ENCODE peak calls at places on chromosomes 13 and 19, in ten cellular contexts. One of them, this sample, is unnamed.

GRCh38 chr19:42528354-42529247 is at the start of gene CEACAM1:
- DNase-seq in CD4-positive, alpha-beta T cell: peak; percentile 53
- DNase-seq in K562: no peak
- DNase-seq in GM23338: no peak
- DNase-seq in IMR-90: no peak
- DNase-seq in heart right ventricle: peak; percentile 51
- DNase-seq in Peyer's patch: peak; percentile 81
- DNase-seq in iPS DF 6.9: no peak
- DNase-seq in fibroblast of lung: no peak
- DNase-seq in tibial nerve: no peak
- DNase-seq in this sample: peak; percentile 24

GRCh38 chr13:28805193-28805819 is 14.8 kb upstream of the MTUS2 start:
- DNase-seq in CD4-positive, alpha-beta T cell: no peak
- DNase-seq in K562: peak; percentile 21
- DNase-seq in GM23338: peak; percentile 83
- DNase-seq in IMR-90: no peak
- DNase-seq in heart right ventricle: peak; percentile 11
- DNase-seq in Peyer's patch: no peak
- DNase-seq in iPS DF 6.9: no peak
- DNase-seq in fibroblast of lung: no peak
- DNase-seq in tibial nerve: no peak
- DNase-seq in this sample: no peak

GRCh38 chr19:36215276-36216171 is 618 bp downstream of the ZNF146 start:
- DNase-seq in CD4-positive, alpha-beta T cell: no peak
- DNase-seq in K562: no peak
- DNase-seq in GM23338: peak; percentile 51
- DNase-seq in IMR-90: peak; percentile 62
- DNase-seq in heart right ventricle: no peak
- DNase-seq in Peyer's patch: peak; percentile 24
- DNase-seq in iPS DF 6.9: no peak
- DNase-seq in fibroblast of lung: peak; percentile 60
- DNase-seq in tibial nerve: no peak
- DNase-seq in this sample: no peak

GRCh38 chr19:39237200-39238184 is 7.3 kb downstream of the IFNL3 start:
- DNase-seq in CD4-positive, alpha-beta T cell: peak; percentile 39
- DNase-seq in K562: peak; percentile 73
- DNase-seq in GM23338: peak; percentile 39
- DNase-seq in IMR-90: no peak
- DNase-seq in heart right ventricle: no peak
- DNase-seq in Peyer's patch: peak; percentile 70
- DNase-seq in iPS DF 6.9: no peak
- DNase-seq in fibroblast of lung: no peak
- DNase-seq in tibial nerve: no peak
- DNase-seq in this sample: no peak

GRCh38 chr13:109743706-109744453 is 42.5 kb downstream of the IRS2 start:
- DNase-seq in CD4-positive, alpha-beta T cell: no peak
- DNase-seq in K562: no peak
- DNase-seq in GM23338: no peak
- DNase-seq in IMR-90: peak; percentile 78
- DNase-seq in heart right ventricle: no peak
- DNase-seq in Peyer's patch: no peak
- DNase-seq in iPS DF 6.9: no peak
- DNase-seq in fibroblast of lung: peak; percentile 66
- DNase-seq in tibial nerve: no peak
- DNase-seq in this sample: peak; percentile 81

GRCh38 chr19:29677001-29677781 is 11.9 kb downstream of the PLEKHF1 start:
- DNase-seq in CD4-positive, alpha-beta T cell: no peak
- DNase-seq in K562: no peak
- DNase-seq in GM23338: peak; percentile 47
- DNase-seq in IMR-90: no peak
- DNase-seq in heart right ventricle: no peak
- DNase-seq in Peyer's patch: no peak
- DNase-seq in iPS DF 6.9: no peak
- DNase-seq in fibroblast of lung: no peak
- DNase-seq in tibial nerve: no peak
- DNase-seq in this sample: no peak

GRCh38 chr13:36887758-36888521 is 32.1 kb downstream of the SMAD9 start:
- DNase-seq in CD4-positive, alpha-beta T cell: no peak
- DNase-seq in K562: no peak
- DNase-seq in GM23338: peak; percentile 31
- DNase-seq in IMR-90: no peak
- DNase-seq in heart right ventricle: no peak
- DNase-seq in Peyer's patch: no peak
- DNase-seq in iPS DF 6.9: no peak
- DNase-seq in fibroblast of lung: no peak
- DNase-seq in tibial nerve: no peak
- DNase-seq in this sample: no peak

GRCh38 chr13:78786399-78786879 is 127.5 kb upstream of the OBI1 start:
- DNase-seq in CD4-positive, alpha-beta T cell: no peak
- DNase-seq in K562: no peak
- DNase-seq in GM23338: no peak
- DNase-seq in IMR-90: no peak
- DNase-seq in heart right ventricle: no peak
- DNase-seq in Peyer's patch: no peak
- DNase-seq in iPS DF 6.9: no peak
- DNase-seq in fibroblast of lung: no peak
- DNase-seq in tibial nerve: no peak
- DNase-seq in this sample: no peak

GRCh38 chr19:39349326-39349725 is 7.1 kb downstream of the SAMD4B start:
- DNase-seq in CD4-positive, alpha-beta T cell: no peak
- DNase-seq in K562: no peak
- DNase-seq in GM23338: no peak
- DNase-seq in IMR-90: no peak
- DNase-seq in heart right ventricle: no peak
- DNase-seq in Peyer's patch: no peak
- DNase-seq in iPS DF 6.9: no peak
- DNase-seq in fibroblast of lung: no peak
- DNase-seq in tibial nerve: no peak
- DNase-seq in this sample: no peak

DNA sequence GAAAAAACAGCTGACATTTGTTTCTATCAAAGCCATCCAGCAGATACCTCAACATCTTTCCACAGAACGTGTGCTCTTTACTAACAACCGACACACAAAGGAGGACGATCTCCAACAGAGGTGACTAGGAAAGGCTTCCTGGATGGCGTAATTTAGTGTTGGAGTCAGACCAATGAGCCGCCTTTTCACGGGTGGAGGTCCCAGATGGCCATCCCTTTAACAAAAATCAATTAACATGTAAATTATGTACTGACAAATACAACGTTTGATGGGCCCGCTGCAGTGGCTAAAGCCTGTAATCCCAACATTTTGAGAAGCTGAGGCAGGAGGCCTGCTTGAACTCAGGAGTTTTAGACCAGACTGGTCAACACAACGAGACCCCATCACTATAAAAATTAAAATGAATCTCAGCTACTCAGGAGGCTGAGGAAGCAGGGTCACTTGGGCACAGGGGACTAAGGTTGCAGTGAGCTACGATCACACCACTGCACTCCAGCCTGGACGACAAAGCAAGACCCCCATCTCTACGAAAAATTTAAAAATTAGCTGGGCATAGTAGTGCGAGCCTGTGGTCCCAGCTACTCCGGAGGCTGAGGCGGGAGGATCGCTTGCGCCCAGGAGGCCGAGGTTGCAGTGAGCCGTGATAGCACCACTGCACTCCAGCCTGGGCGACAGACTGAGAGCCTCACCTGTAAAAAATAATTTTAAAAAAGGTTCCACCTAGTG is 1.2 kb upstream of the DPY19L3 start:
- DNase-seq in CD4-positive, alpha-beta T cell: no peak
- DNase-seq in K562: no peak
- DNase-seq in GM23338: peak; percentile 57
- DNase-seq in IMR-90: no peak
- DNase-seq in heart right ventricle: no peak
- DNase-seq in Peyer's patch: no peak
- DNase-seq in iPS DF 6.9: no peak
- DNase-seq in fibroblast of lung: no peak
- DNase-seq in tibial nerve: no peak
- DNase-seq in this sample: no peak
- H3K27ac ChIP-seq in CD4-positive, alpha-beta T cell: no peak overlapping the region
- H3K27ac ChIP-seq in K562: peak overlapping the region; percentile 96
- H3K27ac ChIP-seq in GM23338: peak overlapping the region; percentile 98
- H3K27ac ChIP-seq in IMR-90: peak overlapping the region; percentile 96
- H3K27ac ChIP-seq in heart right ventricle: peak overlapping the region; percentile 96
- H3K27ac ChIP-seq in Peyer's patch: peak overlapping the region; percentile 98
- H3K27ac ChIP-seq in iPS DF 6.9: no peak overlapping the region
- H3K27ac ChIP-seq in fibroblast of lung: peak overlapping the region; percentile 96
- H3K27ac ChIP-seq in tibial nerve: peak overlapping the region; percentile 99
- H3K27ac ChIP-seq in this sample: peak overlapping the region; percentile 87

GRCh38 chr19:35179830-35180229 is 25.3 kb downstream of the FXYD5 start:
- DNase-seq in CD4-positive, alpha-beta T cell: no peak
- DNase-seq in K562: no peak
- DNase-seq in GM23338: no peak
- DNase-seq in IMR-90: no peak
- DNase-seq in heart right ventricle: no peak
- DNase-seq in Peyer's patch: no peak
- DNase-seq in iPS DF 6.9: no peak
- DNase-seq in fibroblast of lung: no peak
- DNase-seq in tibial nerve: no peak
- DNase-seq in this sample: no peak

GRCh38 chr19:35178701-35179100 is 24.2 kb downstream of the FXYD5 start:
- DNase-seq in CD4-positive, alpha-beta T cell: no peak
- DNase-seq in K562: no peak
- DNase-seq in GM23338: no peak
- DNase-seq in IMR-90: no peak
- DNase-seq in heart right ventricle: no peak
- DNase-seq in Peyer's patch: no peak
- DNase-seq in iPS DF 6.9: no peak
- DNase-seq in fibroblast of lung: no peak
- DNase-seq in tibial nerve: peak; percentile 31
- DNase-seq in this sample: no peak

GRCh38 chr19:35177377-35178274 is 23.1 kb downstream of the FXYD5 start:
- DNase-seq in CD4-positive, alpha-beta T cell: no peak
- DNase-seq in K562: no peak
- DNase-seq in GM23338: no peak
- DNase-seq in IMR-90: no peak
- DNase-seq in heart right ventricle: no peak
- DNase-seq in Peyer's patch: no peak
- DNase-seq in iPS DF 6.9: no peak
- DNase-seq in fibroblast of lung: no peak
- DNase-seq in tibial nerve: no peak
- DNase-seq in this sample: no peak

GRCh38 chr19:35174226-35174625 is 19.7 kb downstream of the FXYD5 start:
- DNase-seq in CD4-positive, alpha-beta T cell: no peak
- DNase-seq in K562: no peak
- DNase-seq in GM23338: no peak
- DNase-seq in IMR-90: no peak
- DNase-seq in heart right ventricle: no peak
- DNase-seq in Peyer's patch: no peak
- DNase-seq in iPS DF 6.9: no peak
- DNase-seq in fibroblast of lung: no peak
- DNase-seq in tibial nerve: no peak
- DNase-seq in this sample: no peak

GRCh38 chr19:35176183-35176570 is 21.6 kb downstream of the FXYD5 start:
- DNase-seq in CD4-positive, alpha-beta T cell: no peak
- DNase-seq in K562: no peak
- DNase-seq in GM23338: no peak
- DNase-seq in IMR-90: no peak
- DNase-seq in heart right ventricle: no peak
- DNase-seq in Peyer's patch: no peak
- DNase-seq in iPS DF 6.9: no peak
- DNase-seq in fibroblast of lung: no peak
- DNase-seq in tibial nerve: no peak
- DNase-seq in this sample: no peak
- H3K27ac ChIP-seq in CD4-positive, alpha-beta T cell: no peak overlapping the region
- H3K27ac ChIP-seq in K562: no peak overlapping the region
- H3K27ac ChIP-seq in GM23338: no peak overlapping the region
- H3K27ac ChIP-seq in IMR-90: no peak overlapping the region
- H3K27ac ChIP-seq in heart right ventricle: no peak overlapping the region
- H3K27ac ChIP-seq in Peyer's patch: no peak overlapping the region
- H3K27ac ChIP-seq in iPS DF 6.9: no peak overlapping the region
- H3K27ac ChIP-seq in fibroblast of lung: no peak overlapping the region
- H3K27ac ChIP-seq in tibial nerve: no peak overlapping the region
- H3K27ac ChIP-seq in this sample: no peak overlapping the region

GRCh38 chr19:6023085-6023682 is 45.2 kb upstream of the RANBP3 start:
- DNase-seq in CD4-positive, alpha-beta T cell: no peak
- DNase-seq in K562: no peak
- DNase-seq in GM23338: no peak
- DNase-seq in IMR-90: peak; percentile 71
- DNase-seq in heart right ventricle: no peak
- DNase-seq in Peyer's patch: no peak
- DNase-seq in iPS DF 6.9: no peak
- DNase-seq in fibroblast of lung: peak; percentile 33
- DNase-seq in tibial nerve: no peak
- DNase-seq in this sample: no peak

GRCh38 chr19:6023936-6024335 is 46.0 kb upstream of the RANBP3 start:
- DNase-seq in CD4-positive, alpha-beta T cell: no peak
- DNase-seq in K562: no peak
- DNase-seq in GM23338: no peak
- DNase-seq in IMR-90: no peak
- DNase-seq in heart right ventricle: no peak
- DNase-seq in Peyer's patch: no peak
- DNase-seq in iPS DF 6.9: no peak
- DNase-seq in fibroblast of lung: no peak
- DNase-seq in tibial nerve: no peak
- DNase-seq in this sample: no peak

GRCh38 chr19:6021878-6022569 is 44.1 kb upstream of the RANBP3 start:
- DNase-seq in CD4-positive, alpha-beta T cell: peak; percentile 70
- DNase-seq in K562: peak; percentile 85
- DNase-seq in GM23338: peak; percentile 96
- DNase-seq in IMR-90: peak; percentile 69
- DNase-seq in heart right ventricle: peak; percentile 83
- DNase-seq in Peyer's patch: peak; percentile 68
- DNase-seq in iPS DF 6.9: peak; percentile 89
- DNase-seq in fibroblast of lung: peak; percentile 81
- DNase-seq in tibial nerve: peak; percentile 89
- DNase-seq in this sample: no peak

GRCh38 chr19:6020972-6021805 is 43.2 kb upstream of the RANBP3 start:
- DNase-seq in CD4-positive, alpha-beta T cell: no peak
- DNase-seq in K562: no peak
- DNase-seq in GM23338: no peak
- DNase-seq in IMR-90: no peak
- DNase-seq in heart right ventricle: no peak
- DNase-seq in Peyer's patch: no peak
- DNase-seq in iPS DF 6.9: no peak
- DNase-seq in fibroblast of lung: no peak
- DNase-seq in tibial nerve: no peak
- DNase-seq in this sample: no peak

GRCh38 chr19:6022570-6023049 is 44.7 kb upstream of the RANBP3 start:
- DNase-seq in CD4-positive, alpha-beta T cell: no peak
- DNase-seq in K562: no peak
- DNase-seq in GM23338: no peak
- DNase-seq in IMR-90: no peak
- DNase-seq in heart right ventricle: no peak
- DNase-seq in Peyer's patch: no peak
- DNase-seq in iPS DF 6.9: no peak
- DNase-seq in fibroblast of lung: no peak
- DNase-seq in tibial nerve: no peak
- DNase-seq in this sample: no peak
- H3K27ac ChIP-seq in CD4-positive, alpha-beta T cell: no peak overlapping the region
- H3K27ac ChIP-seq in K562: no peak overlapping the region
- H3K27ac ChIP-seq in GM23338: no peak overlapping the region
- H3K27ac ChIP-seq in IMR-90: peak overlapping the region; percentile 55
- H3K27ac ChIP-seq in heart right ventricle: no peak overlapping the region
- H3K27ac ChIP-seq in Peyer's patch: no peak overlapping the region
- H3K27ac ChIP-seq in iPS DF 6.9: no peak overlapping the region
- H3K27ac ChIP-seq in fibroblast of lung: peak overlapping the region; percentile 62
- H3K27ac ChIP-seq in tibial nerve: peak overlapping the region; percentile 36
- H3K27ac ChIP-seq in this sample: peak overlapping the region; percentile 23

GRCh38 chr13:50123002-50123401 is 107.8 kb downstream of the KCNRG start:
- DNase-seq in CD4-positive, alpha-beta T cell: no peak
- DNase-seq in K562: no peak
- DNase-seq in GM23338: no peak
- DNase-seq in IMR-90: no peak
- DNase-seq in heart right ventricle: no peak
- DNase-seq in Peyer's patch: no peak
- DNase-seq in iPS DF 6.9: no peak
- DNase-seq in fibroblast of lung: no peak
- DNase-seq in tibial nerve: no peak
- DNase-seq in this sample: no peak
- H3K27ac ChIP-seq in CD4-positive, alpha-beta T cell: peak overlapping the region; percentile 98
- H3K27ac ChIP-seq in K562: peak overlapping the region; percentile 90
- H3K27ac ChIP-seq in GM23338: no peak overlapping the region
- H3K27ac ChIP-seq in IMR-90: no peak overlapping the region
- H3K27ac ChIP-seq in heart right ventricle: peak overlapping the region; percentile 100
- H3K27ac ChIP-seq in Peyer's patch: peak overlapping the region; percentile 100
- H3K27ac ChIP-seq in iPS DF 6.9: no peak overlapping the region
- H3K27ac ChIP-seq in fibroblast of lung: no peak overlapping the region
- H3K27ac ChIP-seq in tibial nerve: peak overlapping the region; percentile 99
- H3K27ac ChIP-seq in this sample: peak overlapping the region; percentile 93

This sample was measured in epithelial cell of prostate.